ENCODE peak calls at places on chromosomes 13 and 19, in nine cellular contexts. D, C, J, F, P, T, K, O and A are unnamed samples.

GRCh38 chr19:16782719-16783118 is 46.5 kb upstream of the SIN3B start:
- DNase-seq in D (no peak), C (no peak), J (no peak), F (no peak), P (no peak), T (no peak), K (no peak), O (no peak), A (no peak)

GRCh38 chr13:24737042-24737441 is 26.9 kb upstream of the RNF17 start:
- DNase-seq in D (no peak), C (no peak), J (no peak), F (no peak), P (no peak), T (no peak), K (no peak), O (no peak), A (no peak)

GRCh38 chr13:91017031-91017668 is 330.3 kb upstream of the MIR17HG start:
- DNase-seq in D (no peak), C (no peak), J (peak; percentile 41), F (peak; percentile 53), P (peak; percentile 34), T (no peak), K (no peak), O (no peak), A (peak; percentile 34)

GRCh38 chr19:5050016-5050656 is 81.2 kb downstream of the KDM4B start:
- DNase-seq in D (no peak), C (no peak), J (no peak), F (no peak), P (no peak), T (no peak), K (no peak), O (no peak), A (no peak)

GRCh38 chr19:13169769-13170168 is 19.6 kb downstream of the IER2 start:
- DNase-seq in D (no peak), C (no peak), J (no peak), F (no peak), P (peak; percentile 91), T (no peak), K (no peak), O (no peak), A (peak; percentile 91)

GRCh38 chr19:41843371-41843770 is 1.1 kb downstream of the LYPD4 start:
- DNase-seq in D (no peak), C (no peak), J (peak; percentile 52), F (no peak), P (no peak), T (no peak), K (no peak), O (no peak), A (no peak)

GRCh38 chr13:109357751-109358150 is 428.6 kb downstream of the IRS2 start:
- DNase-seq in D (peak; percentile 11), C (no peak), J (no peak), F (no peak), P (no peak), T (no peak), K (no peak), O (no peak), A (no peak)

GRCh38 chr13:23608704-23609413 is 38.6 kb downstream of the TNFRSF19 start:
- DNase-seq in D (no peak), C (peak; percentile 55), J (no peak), F (no peak), P (no peak), T (peak; percentile 59), K (no peak), O (peak; percentile 46), A (no peak)

GRCh38 chr13:37652596-37652995 is 54.0 kb upstream of the POSTN start:
- DNase-seq in D (no peak), C (no peak), J (no peak), F (no peak), P (no peak), T (no peak), K (no peak), O (no peak), A (no peak)

GRCh38 chr13:102598061-102598460 is 1.3 kb downstream of the TPP2 start:
- DNase-seq in D (no peak), C (no peak), J (no peak), F (no peak), P (no peak), T (no peak), K (no peak), O (no peak), A (no peak)

GRCh38 chr19:13872339-13872694 is 4.6 kb upstream of the NANOS3 start:
- DNase-seq in D (no peak), C (no peak), J (no peak), F (no peak), P (no peak), T (no peak), K (no peak), O (no peak), A (no peak)

GRCh38 chr19:14318873-14319272 is 62.4 kb upstream of the ADGRE5 start:
- DNase-seq in D (no peak), C (no peak), J (no peak), F (no peak), P (no peak), T (no peak), K (no peak), O (no peak), A (no peak)

GRCh38 chr19:5542665-5543064 is 25.1 kb downstream of the TINCR start:
- DNase-seq in D (no peak), C (no peak), J (no peak), F (no peak), P (no peak), T (no peak), K (no peak), O (no peak), A (no peak)

GRCh38 chr13:49690133-49690989 is 925 bp downstream of the EBPL start:
- DNase-seq in D (peak; percentile 55), C (no peak), J (no peak), F (no peak), P (no peak), T (no peak), K (no peak), O (no peak), A (peak; percentile 69)

GRCh38 chr13:87887459-87888123 is 216.4 kb downstream of the SLITRK5 start:
- DNase-seq in D (no peak), C (no peak), J (no peak), F (no peak), P (no peak), T (no peak), K (no peak), O (no peak), A (no peak)

GRCh38 chr13:89846890-89847585 is 1500.4 kb upstream of the MIR17HG start:
- DNase-seq in D (no peak), C (no peak), J (no peak), F (no peak), P (no peak), T (no peak), K (no peak), O (no peak), A (peak; percentile 20)

GRCh38 chr19:964761-965694 is 19.1 kb upstream of the WDR18 start:
- DNase-seq in D (no peak), C (no peak), J (no peak), F (no peak), P (no peak), T (no peak), K (no peak), O (no peak), A (no peak)

GRCh38 chr13:40490086-40490723 is 176.2 kb downstream of the FOXO1 start:
- DNase-seq in D (no peak), C (no peak), J (no peak), F (no peak), P (no peak), T (no peak), K (no peak), O (no peak), A (no peak)

GRCh38 chr19:51647318-51647717 is 693 bp upstream of the SIGLEC14 start:
- DNase-seq in D (no peak), C (no peak), J (no peak), F (no peak), P (no peak), T (no peak), K (no peak), O (no peak), A (no peak)

GRCh38 chr19:51653162-51653561 is 6.5 kb upstream of the SIGLEC14 start:
- DNase-seq in D (no peak), C (no peak), J (no peak), F (no peak), P (no peak), T (no peak), K (no peak), O (no peak), A (no peak)

GRCh38 chr19:51654783-51655182 is 8.2 kb upstream of the SIGLEC14 start:
- DNase-seq in D (no peak), C (no peak), J (no peak), F (no peak), P (no peak), T (no peak), K (no peak), O (no peak), A (no peak)

GRCh38 chr19:51652266-51652665 is 5.6 kb upstream of the SIGLEC14 start:
- DNase-seq in D (no peak), C (no peak), J (no peak), F (no peak), P (no peak), T (no peak), K (no peak), O (no peak), A (no peak)

GRCh38 chr19:51651216-51651846 is 4.7 kb upstream of the SIGLEC14 start:
- DNase-seq in D (no peak), C (peak; percentile 33), J (no peak), F (no peak), P (no peak), T (no peak), K (no peak), O (no peak), A (no peak)
- H3K27me3 ChIP-seq in D (no peaks in the 10 kb centered on the region), C (peaks cover 3% of the 10 kb centered on the region), J (no peaks in the 10 kb centered on the region), F (no peaks in the 10 kb centered on the region), P (peaks cover 18% of the 10 kb centered on the region), T (peaks cover 13% of the 10 kb centered on the region), K (peaks cover 7% of the 10 kb centered on the region), O (no peaks in the 10 kb centered on the region), A (no peaks in the 10 kb centered on the region)

GRCh38 chr19:34057155-34057554 is 115.1 kb upstream of the LSM14A start:
- DNase-seq in D (no peak), C (no peak), J (no peak), F (no peak), P (no peak), T (no peak), K (no peak), O (no peak), A (no peak)
- H3K27me3 ChIP-seq in D (no peaks in the 10 kb centered on the region), C (no peaks in the 10 kb centered on the region), J (no peaks in the 10 kb centered on the region), F (peaks cover 2% of the 10 kb centered on the region), P (no peaks in the 10 kb centered on the region), T (no peaks in the 10 kb centered on the region), K (no peaks in the 10 kb centered on the region), O (no peaks in the 10 kb centered on the region), A (no peaks in the 10 kb centered on the region)

GRCh38 chr19:35300340-35300649 is 8.3 kb downstream of the MAG start:
- DNase-seq in D (no peak), C (no peak), J (no peak), F (no peak), P (no peak), T (no peak), K (no peak), O (no peak), A (no peak)
- H3K27me3 ChIP-seq in D (peaks cover 9% of the 10 kb centered on the region), C (peaks cover 66% of the 10 kb centered on the region), J (no peaks in the 10 kb centered on the region), F (no peaks in the 10 kb centered on the region), P (no peaks in the 10 kb centered on the region), T (peaks cover 40% of the 10 kb centered on the region), K (peaks cover 49% of the 10 kb centered on the region), O (peaks cover 26% of the 10 kb centered on the region), A (no peaks in the 10 kb centered on the region)

DNA sequence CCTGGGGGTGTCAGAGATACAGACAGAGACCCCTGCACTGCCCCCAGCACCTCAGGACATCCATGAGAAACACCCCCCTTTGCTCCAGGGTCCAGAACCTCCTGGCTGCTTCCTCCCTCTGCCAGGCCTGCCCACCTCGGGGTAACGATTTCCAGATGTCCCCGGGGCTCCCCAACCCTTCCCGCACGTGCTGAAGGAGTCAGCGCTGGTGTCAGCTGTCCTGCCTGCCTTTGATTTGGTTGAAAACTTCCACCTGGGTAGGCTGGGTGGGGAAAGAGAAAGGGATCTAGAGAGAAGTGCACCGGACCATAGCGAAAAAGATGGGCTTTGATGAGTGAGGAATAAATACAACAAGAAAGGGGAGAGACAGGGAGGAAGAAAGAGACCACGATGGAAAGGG is 1.5 kb upstream of the CGB7 start:
- DNase-seq in D (no peak), C (no peak), J (no peak), F (no peak), P (no peak), T (no peak), K (no peak), O (no peak), A (no peak)
- H3K27me3 ChIP-seq in D (peaks cover 5% of the 10 kb centered on the region), C (peaks cover 55% of the 10 kb centered on the region), J (peaks cover 35% of the 10 kb centered on the region), F (no peaks in the 10 kb centered on the region), P (no peaks in the 10 kb centered on the region), T (peaks cover 20% of the 10 kb centered on the region), K (peaks cover 78% of the 10 kb centered on the region), O (no peaks in the 10 kb centered on the region), A (no peaks in the 10 kb centered on the region)